ENCODE peak calls at places on chromosomes 5 and 9, in five cellular contexts. H, X, Q, P and J are unnamed samples.

GRCh38 chr9:38335686-38336085 is 56.8 kb upstream of the ALDH1B1 start:
- DNase-seq in Q (no peak), P (no peak), H (no peak), X (no peak), J (no peak)

GRCh38 chr5:80054682-80055081 is 19.5 kb downstream of the THBS4 start:
- DNase-seq in Q (no peak), P (no peak), X (no peak), H (peak), J (no peak)

GRCh38 chr5:115433918-115434317 is 110.7 kb downstream of the FEM1C start:
- DNase-seq in H (no peak), X (no peak), Q (no peak), P (no peak), J (no peak)

GRCh38 chr9:100601216-100601615 is 23.3 kb downstream of the CAVIN4 start:
- DNase-seq in H (peak), X (no peak), P (no peak), Q (no peak), J (peak)

GRCh38 chr9:126615791-126616447 is 2.2 kb downstream of the LMX1B start:
- DNase-seq in Q (no peak), P (no peak), X (no peak), H (no peak), J (no peak)

GRCh38 chr9:120926397-120926928 is at the start of gene TRAF1:
- DNase-seq in P (no peak), X (no peak), Q (no peak), H (no peak), J (no peak)

GRCh38 chr9:107193251-107193650 is 89.8 kb upstream of the RAD23B start:
- DNase-seq in X (no peak), Q (no peak), P (no peak), H (no peak), J (no peak)

GRCh38 chr9:37583522-37584121 is 7.4 kb upstream of the FBXO10 start:
- DNase-seq in H (no peak), Q (no peak), X (no peak), P (no peak), J (no peak)

GRCh38 chr5:152412129-152412528 is 7.0 kb upstream of the NMUR2 start:
- DNase-seq in X (no peak), H (no peak), Q (no peak), P (no peak), J (no peak)

GRCh38 chr5:133285583-133286021 is 233.8 kb downstream of the HSPA4 start:
- DNase-seq in H (peak), Q (no peak), P (no peak), X (no peak), J (peak)

GRCh38 chr9:78620764-78621163 is 323.8 kb downstream of the PSAT1 start:
- DNase-seq in H (peak), P (no peak), X (no peak), Q (no peak), J (peak)

GRCh38 chr5:128015978-128016377 is 67.6 kb upstream of the SLC12A2 start:
- DNase-seq in P (no peak), Q (no peak), H (no peak), X (no peak), J (no peak)

GRCh38 chr9:70772591-70772990 is 348.8 kb downstream of the TRPM3 start:
- DNase-seq in H (no peak), X (no peak), P (no peak), Q (no peak), J (no peak)

GRCh38 chr5:172564883-172565282 is 76.2 kb upstream of the NEURL1B start:
- DNase-seq in H (no peak), X (no peak), P (no peak), Q (no peak), J (no peak)

GRCh38 chr9:87197349-87198130 is 250.2 kb upstream of the GAS1 start:
- DNase-seq in H (no peak), X (no peak), Q (no peak), P (no peak), J (peak)

GRCh38 chr5:59036274-59036961 is 453.5 kb downstream of the RAB3C start:
- DNase-seq in H (peak), X (peak), P (peak), Q (no peak), J (peak)

GRCh38 chr5:161311141-161311708 is 235.3 kb downstream of the GABRB2 start:
- DNase-seq in H (no peak), Q (no peak), X (no peak), P (no peak), J (no peak)

GRCh38 chr5:34930527-34930844 is 1.1 kb downstream of the DNAJC21 start:
- DNase-seq in P (no peak), X (no peak), H (peak), Q (no peak), J (peak)

GRCh38 chr9:132201780-132202703 is 40.2 kb downstream of the NTNG2 start:
- DNase-seq in Q (no peak), H (no peak), X (no peak), P (no peak), J (no peak)

GRCh38 chr5:135832941-135833340 is 1.5 kb upstream of the SLC25A48 start:
- DNase-seq in P (no peak), Q (no peak), X (no peak), H (no peak), J (no peak)

GRCh38 chr5:153807796-153808195 is 230.9 kb downstream of the FAM114A2 start:
- DNase-seq in P (no peak), X (no peak), H (no peak), Q (no peak), J (no peak)

GRCh38 chr5:72693001-72693442 is 123.4 kb upstream of the TNPO1 start:
- DNase-seq in Q (no peak), X (peak), H (peak), P (no peak), J (peak)

GRCh38 chr9:74147906-74148305 is 349.2 kb upstream of the RORB start:
- DNase-seq in H (no peak), P (no peak), X (no peak), Q (no peak), J (peak)

GRCh38 chr5:155943516-155944407 is 383.2 kb upstream of the SGCD start:
- DNase-seq in Q (no peak), P (no peak), H (peak), X (peak), J (peak)

GRCh38 chr5:5716665-5717064 is 294.2 kb downstream of the ICE1 start:
- DNase-seq in P (no peak), Q (no peak), X (no peak), H (no peak), J (no peak)

GRCh38 chr9:112655633-112656032 is 62.3 kb downstream of the INIP start:
- DNase-seq in X (no peak), Q (no peak), H (no peak), P (no peak), J (no peak)

GRCh38 chr5:51226420-51226735 is 156.9 kb upstream of the ISL1 start:
- DNase-seq in Q (peak), H (no peak), P (no peak), X (no peak), J (no peak)

GRCh38 chr9:15104826-15105420 is 194.7 kb upstream of the FREM1 start:
- DNase-seq in P (no peak), Q (no peak), H (peak), X (no peak), J (peak)

GRCh38 chr9:108775901-108776306 is 79.9 kb downstream of the ACTL7B start:
- DNase-seq in P (no peak), H (peak), Q (no peak), X (no peak), J (no peak)

GRCh38 chr5:123116757-123117156 is 27.7 kb downstream of the PRDM6 start:
- DNase-seq in P (no peak), H (no peak), X (no peak), Q (no peak), J (no peak)

GRCh38 chr5:123122273-123122672 is 33.2 kb downstream of the PRDM6 start:
- DNase-seq in H (no peak), X (no peak), P (no peak), Q (no peak), J (no peak)

GRCh38 chr5:123119334-123119986 is 30.4 kb downstream of the PRDM6 start:
- DNase-seq in H (peak), X (no peak), Q (peak), P (no peak), J (no peak)

GRCh38 chr5:123117989-123118388 is 28.9 kb downstream of the PRDM6 start:
- DNase-seq in X (no peak), P (no peak), Q (no peak), H (no peak), J (no peak)

GRCh38 chr5:123120197-123120596 is 31.2 kb downstream of the PRDM6 start:
- DNase-seq in Q (no peak), H (peak), X (no peak), P (no peak), J (no peak)
- TF ChIP-seq CTCF in Q (peak), H (peak), X (no peak), P (no peak), J (peak)

GRCh38 chr5:175895701-175896102 is 24.3 kb downstream of the CPLX2 start:
- DNase-seq in H (no peak), Q (no peak), X (no peak), P (no peak), J (no peak)
- H3K4me3 ChIP-seq in H (no peak), Q (no peak), X (no peak), P (no peak), J (no peak)

GRCh38 chr5:129363991-129364390 is 96.1 kb upstream of the ADAMTS19 start:
- DNase-seq in H (no peak), P (no peak), X (no peak), Q (no peak), J (no peak)

GRCh38 chr5:129356846-129357245 is 103.3 kb upstream of the ADAMTS19 start:
- DNase-seq in H (no peak), X (no peak), P (no peak), Q (no peak), J (peak)

GRCh38 chr5:129359450-129359849 is 100.6 kb upstream of the ADAMTS19 start:
- DNase-seq in X (no peak), P (no peak), Q (no peak), H (no peak), J (no peak)

GRCh38 chr5:129358069-129358468 is 102.0 kb upstream of the ADAMTS19 start:
- DNase-seq in Q (no peak), H (no peak), P (no peak), X (no peak), J (no peak)

GRCh38 chr5:129361441-129362025 is 98.6 kb upstream of the ADAMTS19 start:
- DNase-seq in X (no peak), P (no peak), H (peak), Q (no peak), J (peak)
- TF ChIP-seq CTCF in X (no peak), P (no peak), H (peak), Q (peak), J (peak)

DNA sequence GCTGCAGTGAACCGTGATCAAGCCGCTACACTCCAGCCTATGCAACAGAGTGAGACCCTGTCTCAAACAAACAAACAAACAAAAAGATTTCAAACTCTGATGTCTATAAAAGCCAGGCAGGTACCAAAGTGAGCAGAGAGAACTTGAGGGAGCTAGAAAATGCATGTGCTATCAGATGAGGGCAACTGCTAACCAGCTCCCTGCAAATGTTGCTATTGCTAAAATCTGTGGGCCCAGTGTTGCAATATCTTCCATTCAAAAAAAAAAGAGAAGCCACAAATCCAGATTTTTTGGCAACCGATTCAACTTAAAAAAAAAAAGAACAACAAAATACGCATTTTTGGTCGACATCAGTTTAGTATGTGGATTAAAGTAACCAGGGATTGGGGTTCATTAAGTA is 5.5 kb downstream of the UBE2D2 start:
- DNase-seq in X (no peak), H (peak), P (no peak), Q (no peak), J (peak)
- H3K4me3 ChIP-seq in X (no peak), H (no peak), P (no peak), Q (no peak), J (no peak)

GRCh38 chr5:29002481-29002880 is 1964.1 kb upstream of the CDH9 start:
- DNase-seq in Q (no peak), P (no peak), X (no peak), H (no peak), J (no peak)

GRCh38 chr5:29001666-29002065 is 1963.3 kb upstream of the CDH9 start:
- DNase-seq in X (no peak), Q (no peak), H (no peak), P (no peak), J (no peak)

DNA sequence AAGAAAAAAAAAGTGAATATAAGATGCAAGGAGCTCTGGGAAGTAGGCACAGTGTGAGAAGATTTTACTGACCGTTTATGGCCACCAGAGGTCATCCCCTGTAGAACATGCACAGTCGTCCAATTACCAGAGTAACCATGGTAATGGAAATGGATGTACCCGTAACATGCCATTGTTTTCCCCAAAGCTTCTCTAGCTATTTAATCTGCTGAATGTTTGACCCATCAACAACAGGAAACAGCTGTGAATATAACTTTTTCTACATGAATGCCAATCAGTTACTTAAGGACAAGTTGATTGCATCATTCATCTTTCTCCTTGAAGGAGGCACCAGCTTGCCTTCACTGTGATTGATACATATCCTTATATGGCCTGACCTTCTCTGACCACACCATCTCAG is 1967.0 kb upstream of the CDH9 start:
- DNase-seq in P (no peak), X (no peak), H (peak), Q (no peak), J (no peak)
- TF ChIP-seq CTCF in P (no peak), X (no peak), H (no peak), Q (peak), J (no peak)

GRCh38 chr9:98191615-98192502 is 578 bp downstream of the CORO2A start:
- DNase-seq in P (no peak), Q (no peak), X (no peak), H (no peak), J (no peak)

GRCh38 chr9:98189412-98189811 is 3.0 kb downstream of the CORO2A start:
- DNase-seq in P (no peak), Q (no peak), X (no peak), H (no peak), J (no peak)

GRCh38 chr9:98192503-98193335 is at the start of gene CORO2A:
- DNase-seq in H (peak), Q (peak), P (no peak), X (peak), J (peak)

GRCh38 chr9:98190757-98191105 is 1.7 kb downstream of the CORO2A start:
- DNase-seq in Q (no peak), P (no peak), H (no peak), X (no peak), J (no peak)

GRCh38 chr9:98191210-98191609 is 1.2 kb downstream of the CORO2A start:
- DNase-seq in H (no peak), P (no peak), X (no peak), Q (no peak), J (no peak)
- H3K4me3 ChIP-seq in H (no peak), P (no peak), X (no peak), Q (no peak), J (no peak)